ENCODE peak calls at places on chromosomes 7 and 10, in four cellular contexts. One of them, this sample, is unnamed. For H3K27me3, the result is how much of the 10 kb centered on the place peaks cover.

GRCh38 chr7:99997545-99998137 is 17.8 kb upstream of the ZKSCAN1 start:
- DNase-seq in transverse colon: peak
- DNase-seq in sigmoid colon: peak
- DNase-seq in AG04450: no peak
- DNase-seq in this sample: no peak

GRCh38 chr10:46255696-46256355 is 31.0 kb upstream of the ANTXRL start:
- DNase-seq in transverse colon: peak
- DNase-seq in sigmoid colon: peak
- DNase-seq in AG04450: no peak
- DNase-seq in this sample: peak

GRCh38 chr7:157017639-157018327 is 7.3 kb upstream of the MNX1 start:
- DNase-seq in transverse colon: no peak
- DNase-seq in sigmoid colon: no peak
- DNase-seq in AG04450: no peak
- DNase-seq in this sample: no peak

GRCh38 chr7:40622830-40623507 is 488.2 kb downstream of the SUGCT start:
- DNase-seq in transverse colon: no peak
- DNase-seq in sigmoid colon: no peak
- DNase-seq in AG04450: no peak
- DNase-seq in this sample: no peak

GRCh38 chr7:84363741-84364140 is 169.2 kb upstream of the SEMA3A start:
- DNase-seq in transverse colon: no peak
- DNase-seq in sigmoid colon: no peak
- DNase-seq in AG04450: no peak
- DNase-seq in this sample: no peak

GRCh38 chr10:127968027-127968441 is 61.1 kb downstream of the PTPRE start:
- DNase-seq in transverse colon: no peak
- DNase-seq in sigmoid colon: no peak
- DNase-seq in AG04450: no peak
- DNase-seq in this sample: no peak

GRCh38 chr10:60944159-60944909 is at the start of gene RHOBTB1:
- DNase-seq in transverse colon: peak
- DNase-seq in sigmoid colon: peak
- DNase-seq in AG04450: no peak
- DNase-seq in this sample: peak

GRCh38 chr10:48509974-48510692 is 94.7 kb downstream of the ARHGAP22 start:
- DNase-seq in transverse colon: no peak
- DNase-seq in sigmoid colon: no peak
- DNase-seq in AG04450: no peak
- DNase-seq in this sample: no peak

GRCh38 chr7:3943779-3944520 is 642.9 kb downstream of the SDK1 start:
- DNase-seq in transverse colon: no peak
- DNase-seq in sigmoid colon: no peak
- DNase-seq in AG04450: no peak
- DNase-seq in this sample: no peak

GRCh38 chr7:110943686-110944350 is 147.1 kb upstream of the LRRN3 start:
- DNase-seq in transverse colon: no peak
- DNase-seq in sigmoid colon: no peak
- DNase-seq in AG04450: peak
- DNase-seq in this sample: peak

GRCh38 chr10:102517553-102517952 is 13.8 kb downstream of the SUFU start:
- DNase-seq in transverse colon: no peak
- DNase-seq in sigmoid colon: no peak
- DNase-seq in AG04450: peak
- DNase-seq in this sample: no peak

GRCh38 chr10:71065659-71066058 is 146.7 kb upstream of the UNC5B start:
- DNase-seq in transverse colon: no peak
- DNase-seq in sigmoid colon: no peak
- DNase-seq in AG04450: no peak
- DNase-seq in this sample: no peak

GRCh38 chr7:66629222-66629658 is 559 bp downstream of the KCTD7 start:
- DNase-seq in transverse colon: peak
- DNase-seq in sigmoid colon: peak
- DNase-seq in AG04450: no peak
- DNase-seq in this sample: no peak

DNA sequence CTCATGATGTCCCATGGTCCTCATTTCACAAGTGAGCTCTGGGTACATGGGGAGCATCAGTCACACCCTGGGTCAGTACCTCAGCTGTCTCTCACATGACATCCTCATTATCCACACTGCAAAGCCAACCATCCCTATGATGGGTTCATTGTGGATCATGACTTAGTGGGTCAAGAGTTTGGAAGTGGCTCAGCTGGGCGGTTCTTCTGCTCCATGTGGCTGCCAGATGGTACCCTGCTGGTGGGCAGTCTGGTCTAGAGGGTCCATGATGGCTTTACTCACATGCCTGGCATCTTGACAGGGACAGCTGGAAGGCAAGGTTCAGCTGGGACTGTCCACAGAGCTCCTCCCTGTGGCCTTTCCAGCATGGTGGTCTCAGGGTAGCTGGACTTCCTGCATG is 19.1 kb upstream of the PSMG3 start:
- DNase-seq in transverse colon: no peak
- DNase-seq in sigmoid colon: no peak
- DNase-seq in AG04450: no peak
- DNase-seq in this sample: no peak
- H3K27me3 ChIP-seq in transverse colon: under half
- H3K27me3 ChIP-seq in sigmoid colon: half or more
- H3K27me3 ChIP-seq in AG04450: half or more
- H3K27me3 ChIP-seq in this sample: half or more

GRCh38 chr7:26434974-26435373 is 143.3 kb downstream of the SNX10 start:
- DNase-seq in transverse colon: no peak
- DNase-seq in sigmoid colon: no peak
- DNase-seq in AG04450: no peak
- DNase-seq in this sample: no peak
- H3K27me3 ChIP-seq in transverse colon: under half
- H3K27me3 ChIP-seq in sigmoid colon: under half
- H3K27me3 ChIP-seq in AG04450: under half
- H3K27me3 ChIP-seq in this sample: under half

GRCh38 chr7:138285129-138285528 is 174.9 kb upstream of the TRIM24 start:
- DNase-seq in transverse colon: no peak
- DNase-seq in sigmoid colon: no peak
- DNase-seq in AG04450: no peak
- DNase-seq in this sample: no peak
- H3K27me3 ChIP-seq in transverse colon: under half
- H3K27me3 ChIP-seq in sigmoid colon: under half
- H3K27me3 ChIP-seq in AG04450: under half
- H3K27me3 ChIP-seq in this sample: under half

GRCh38 chr10:90742189-90742588 is 115.7 kb downstream of the HTR7 start:
- DNase-seq in transverse colon: no peak
- DNase-seq in sigmoid colon: no peak
- DNase-seq in AG04450: no peak
- DNase-seq in this sample: no peak

GRCh38 chr10:90738885-90739284 is 119.0 kb downstream of the HTR7 start:
- DNase-seq in transverse colon: no peak
- DNase-seq in sigmoid colon: no peak
- DNase-seq in AG04450: peak
- DNase-seq in this sample: no peak

GRCh38 chr10:90743291-90743690 is 114.5 kb downstream of the HTR7 start:
- DNase-seq in transverse colon: no peak
- DNase-seq in sigmoid colon: no peak
- DNase-seq in AG04450: no peak
- DNase-seq in this sample: no peak

GRCh38 chr10:90745565-90745964 is 112.3 kb downstream of the HTR7 start:
- DNase-seq in transverse colon: no peak
- DNase-seq in sigmoid colon: no peak
- DNase-seq in AG04450: no peak
- DNase-seq in this sample: no peak

GRCh38 chr10:90740265-90740664 is 117.6 kb downstream of the HTR7 start:
- DNase-seq in transverse colon: no peak
- DNase-seq in sigmoid colon: no peak
- DNase-seq in AG04450: no peak
- DNase-seq in this sample: no peak
- H3K27me3 ChIP-seq in transverse colon: under half
- H3K27me3 ChIP-seq in sigmoid colon: under half
- H3K27me3 ChIP-seq in AG04450: under half
- H3K27me3 ChIP-seq in this sample: under half

DNA sequence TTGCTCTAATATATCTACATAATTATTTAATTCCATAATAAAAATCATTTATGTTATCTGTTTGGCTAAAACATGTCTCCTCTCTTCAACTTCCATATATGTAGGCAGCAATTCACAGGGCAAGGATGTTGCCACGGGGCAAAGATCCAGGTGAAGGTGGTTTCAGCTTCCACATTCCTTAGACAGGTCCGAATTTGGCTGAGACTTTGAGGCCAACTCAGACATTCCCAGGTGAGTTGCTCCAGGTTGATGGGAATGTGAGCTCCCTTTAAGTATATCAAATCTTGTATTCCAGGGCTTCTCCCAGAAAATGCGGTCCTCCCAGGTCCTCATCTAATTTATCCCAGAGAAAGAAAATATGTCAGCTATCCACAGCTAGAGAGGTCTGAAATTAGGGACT is 15.1 kb upstream of the AOAH start:
- DNase-seq in transverse colon: no peak
- DNase-seq in sigmoid colon: no peak
- DNase-seq in AG04450: no peak
- DNase-seq in this sample: no peak
- H3K27me3 ChIP-seq in transverse colon: under half
- H3K27me3 ChIP-seq in sigmoid colon: under half
- H3K27me3 ChIP-seq in AG04450: under half
- H3K27me3 ChIP-seq in this sample: under half

DNA sequence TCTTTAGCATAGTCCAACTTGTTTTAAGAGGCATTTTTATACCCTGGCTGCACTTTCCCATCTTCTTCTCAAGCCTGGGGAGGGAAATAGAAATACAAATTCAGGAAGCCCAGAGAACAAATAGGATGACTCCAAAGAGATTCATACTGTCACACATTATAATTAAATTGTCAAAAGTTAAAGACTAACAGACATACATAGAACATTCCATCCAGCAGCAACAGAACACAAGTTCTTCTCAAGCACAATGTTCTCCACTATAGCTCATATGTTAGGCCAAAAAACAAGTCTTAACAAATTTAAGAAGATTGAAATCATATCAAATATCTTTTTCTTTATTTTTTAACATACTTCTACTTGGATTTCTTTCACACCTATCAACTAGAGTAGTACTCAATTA is 75.7 kb downstream of the ANKRD7 start:
- DNase-seq in transverse colon: no peak
- DNase-seq in sigmoid colon: no peak
- DNase-seq in AG04450: no peak
- DNase-seq in this sample: no peak
- H3K27me3 ChIP-seq in transverse colon: under half
- H3K27me3 ChIP-seq in sigmoid colon: under half
- H3K27me3 ChIP-seq in AG04450: under half
- H3K27me3 ChIP-seq in this sample: under half

GRCh38 chr10:86374664-86375063 is 8.1 kb upstream of the GRID1 start:
- DNase-seq in transverse colon: no peak
- DNase-seq in sigmoid colon: peak
- DNase-seq in AG04450: no peak
- DNase-seq in this sample: peak
- H3K27me3 ChIP-seq in transverse colon: half or more
- H3K27me3 ChIP-seq in sigmoid colon: half or more
- H3K27me3 ChIP-seq in AG04450: under half
- H3K27me3 ChIP-seq in this sample: under half

This sample was measured in HAP-1.